ENCODE peak calls at places on chromosome 1, in four cellular contexts. Y is GM12864, U is astrocyte of the spinal cord, X is uterus. M is an unnamed sample.

GRCh38 chr1:221470000-221470698 is 271.7 kb downstream of the DUSP10 start:
- DNase-seq in Y (no peak), U (no peak), X (no peak), M (no peak)

GRCh38 chr1:70034403-70034802 is 171.0 kb downstream of the LRRC40 start:
- DNase-seq in Y (no peak), U (peak; percentile 81), X (no peak), M (no peak)

GRCh38 chr1:87853576-87854351 is 525.1 kb downstream of the LMO4 start:
- DNase-seq in Y (no peak), U (no peak), X (no peak), M (no peak)

GRCh38 chr1:98903261-98903660 is 101.4 kb downstream of the PLPPR5 start:
- DNase-seq in Y (no peak), U (peak; percentile 89), X (no peak), M (no peak)

GRCh38 chr1:39524591-39525365 is 33.3 kb downstream of the BMP8A start:
- DNase-seq in Y (no peak), U (no peak), X (no peak), M (no peak)

GRCh38 chr1:181139631-181140051 is 51.1 kb downstream of the IER5 start:
- DNase-seq in Y (no peak), U (peak; percentile 45), X (no peak), M (no peak)

GRCh38 chr1:204465469-204466415 is 28.9 kb downstream of the PIK3C2B start:
- DNase-seq in Y (peak; percentile 68), U (no peak), X (no peak), M (peak; percentile 80)

GRCh38 chr1:66166746-66167145 is 367.2 kb upstream of the SGIP1 start:
- DNase-seq in Y (no peak), U (no peak), X (no peak), M (no peak)

GRCh38 chr1:203945030-203945429 is 83.6 kb downstream of the SNRPE start:
- DNase-seq in Y (no peak), U (no peak), X (no peak), M (no peak)

GRCh38 chr1:7422081-7422480 is 349.0 kb upstream of the VAMP3 start:
- DNase-seq in Y (no peak), U (no peak), X (peak; percentile 4), M (no peak)

GRCh38 chr1:21305155-21305899 is 15.1 kb upstream of the ECE1 start:
- DNase-seq in Y (no peak), U (no peak), X (no peak), M (no peak)

GRCh38 chr1:88141499-88142074 is 542.5 kb upstream of the PKN2 start:
- DNase-seq in Y (no peak), U (no peak), X (no peak), M (no peak)

GRCh38 chr1:227322376-227322775 is 4.1 kb upstream of the CDC42BPA start:
- DNase-seq in Y (no peak), U (no peak), X (no peak), M (no peak)

GRCh38 chr1:75901371-75901770 is 30.8 kb downstream of the ASB17 start:
- DNase-seq in Y (no peak), U (no peak), X (no peak), M (no peak)

GRCh38 chr1:179824265-179824664 is 53.3 kb downstream of the TOR1AIP2 start:
- DNase-seq in Y (no peak), U (no peak), X (no peak), M (no peak)

GRCh38 chr1:38045431-38046332 is 911 bp downstream of the POU3F1 start:
- DNase-seq in Y (no peak), U (peak; percentile 29), X (peak; percentile 28), M (peak; percentile 16)

GRCh38 chr1:71755441-71755840 is 526.9 kb downstream of the NEGR1 start:
- DNase-seq in Y (no peak), U (no peak), X (no peak), M (no peak)

GRCh38 chr1:64712049-64712448 is 32.8 kb upstream of the RAVER2 start:
- DNase-seq in Y (no peak), U (no peak), X (no peak), M (no peak)

DNA sequence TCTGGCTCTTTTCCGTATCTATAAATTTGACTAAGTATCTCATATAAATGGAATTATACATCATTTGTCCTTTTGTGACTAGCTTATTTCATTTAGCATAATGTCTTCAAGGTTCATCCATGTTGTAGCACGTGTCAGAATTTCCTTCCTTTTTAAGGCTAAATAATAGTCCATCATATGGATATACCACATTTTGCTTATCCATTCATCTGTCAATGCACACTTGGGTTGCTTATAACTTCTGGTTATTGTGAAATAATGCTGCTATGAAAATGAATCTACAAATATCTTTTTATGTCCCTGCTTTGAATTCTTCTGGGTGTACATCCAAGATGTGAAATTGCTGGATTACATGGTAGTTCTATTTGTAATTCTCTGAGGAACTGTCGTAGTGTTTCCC is 119.6 kb downstream of the RHOU start:
- DNase-seq in Y (no peak), U (no peak), X (no peak), M (no peak)
- TF ChIP-seq CTCF in Y (no peak), U (no peak), X (no peak), M (no peak)

DNA sequence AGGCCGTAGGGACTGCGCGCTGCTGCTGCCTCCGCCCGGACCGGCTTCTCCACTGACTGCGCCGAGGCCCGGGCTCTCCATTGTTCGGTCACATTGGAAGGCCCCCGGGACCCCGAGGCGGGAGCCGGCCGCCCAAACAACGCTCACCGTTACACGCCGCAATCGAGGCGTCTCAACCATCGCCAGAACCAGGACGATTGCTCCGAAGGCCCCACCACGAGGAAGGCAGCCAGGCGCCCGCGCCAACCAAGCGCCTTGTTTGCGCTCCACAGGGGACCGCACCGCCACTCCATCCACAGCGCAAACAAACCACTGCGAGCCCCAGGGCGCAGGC is 595 bp downstream of the GLUL start:
- DNase-seq in Y (no peak), U (no peak), X (no peak), M (no peak)
- TF ChIP-seq CTCF in Y (no peak), U (no peak), X (peak; percentile 15), M (no peak)

DNA sequence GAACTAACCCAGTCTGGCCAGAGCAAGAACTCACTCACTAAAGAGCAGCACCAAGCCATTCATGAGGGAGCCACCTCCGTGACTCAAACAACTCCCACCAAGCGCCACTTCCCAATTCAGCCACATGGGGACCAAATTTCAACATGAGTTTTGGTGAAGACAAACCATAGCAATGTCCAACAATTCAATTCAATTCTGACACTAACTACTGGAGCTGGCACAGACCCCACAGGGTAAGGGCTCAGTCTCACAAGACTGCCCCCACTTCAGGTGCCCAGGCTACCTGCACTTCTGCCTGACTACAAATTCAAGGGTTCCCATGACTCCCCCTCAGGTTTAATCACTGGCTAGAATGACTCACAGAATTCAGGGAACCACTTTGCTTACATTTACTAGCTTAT is 48.8 kb upstream of the RAP1A start:
- DNase-seq in Y (peak; percentile 47), U (no peak), X (no peak), M (peak; percentile 38)
- TF ChIP-seq CTCF in Y (peak; percentile 75), U (peak; percentile 21), X (no peak), M (peak; percentile 30)

GRCh38 chr1:22317231-22317919 is 134.3 kb upstream of the ZBTB40 start:
- DNase-seq in Y (no peak), U (no peak), X (no peak), M (peak; percentile 63)
- TF ChIP-seq CTCF in Y (peak; percentile 83), U (peak; percentile 67), X (no peak), M (peak; percentile 43)